ENCODE peak calls at places on chromosomes 13 and 19, in eight cellular contexts. One of them, this sample, is unnamed.

GRCh38 chr13:27270594-27271520 is at the start of gene RASL11A:
- DNase-seq in PC-9: peak
- DNase-seq in MM.1S: peak
- DNase-seq in HCT116: peak
- DNase-seq in fibroblast of lung: peak
- DNase-seq in DND-41: peak
- DNase-seq in mammary epithelial cell: peak
- DNase-seq in PC-3: peak
- DNase-seq in this sample: peak

GRCh38 chr13:28792992-28793391 is 27.1 kb upstream of the MTUS2 start:
- DNase-seq in PC-9: no peak
- DNase-seq in MM.1S: no peak
- DNase-seq in HCT116: no peak
- DNase-seq in fibroblast of lung: peak
- DNase-seq in DND-41: no peak
- DNase-seq in mammary epithelial cell: peak
- DNase-seq in PC-3: no peak
- DNase-seq in this sample: no peak

GRCh38 chr13:69857188-69857821 is 250.3 kb upstream of the ATXN8OS start:
- DNase-seq in PC-9: no peak
- DNase-seq in MM.1S: peak
- DNase-seq in HCT116: peak
- DNase-seq in fibroblast of lung: peak
- DNase-seq in DND-41: no peak
- DNase-seq in mammary epithelial cell: peak
- DNase-seq in PC-3: peak
- DNase-seq in this sample: peak

GRCh38 chr13:110501188-110501587 is 60.3 kb downstream of the RAB20 start:
- DNase-seq in PC-9: no peak
- DNase-seq in MM.1S: no peak
- DNase-seq in HCT116: no peak
- DNase-seq in fibroblast of lung: no peak
- DNase-seq in DND-41: no peak
- DNase-seq in mammary epithelial cell: no peak
- DNase-seq in PC-3: no peak
- DNase-seq in this sample: no peak

GRCh38 chr13:28529836-28530235 is 34.9 kb upstream of the FLT1 start:
- DNase-seq in PC-9: no peak
- DNase-seq in MM.1S: no peak
- DNase-seq in HCT116: no peak
- DNase-seq in fibroblast of lung: no peak
- DNase-seq in DND-41: no peak
- DNase-seq in mammary epithelial cell: no peak
- DNase-seq in PC-3: no peak
- DNase-seq in this sample: no peak

GRCh38 chr13:62473190-62473943 is 1057.7 kb upstream of the PCDH20 start:
- DNase-seq in PC-9: no peak
- DNase-seq in MM.1S: no peak
- DNase-seq in HCT116: no peak
- DNase-seq in fibroblast of lung: no peak
- DNase-seq in DND-41: no peak
- DNase-seq in mammary epithelial cell: no peak
- DNase-seq in PC-3: no peak
- DNase-seq in this sample: no peak

GRCh38 chr13:31896427-31896826 is 135.1 kb upstream of the FRY start:
- DNase-seq in PC-9: no peak
- DNase-seq in MM.1S: peak
- DNase-seq in HCT116: no peak
- DNase-seq in fibroblast of lung: peak
- DNase-seq in DND-41: peak
- DNase-seq in mammary epithelial cell: peak
- DNase-seq in PC-3: no peak
- DNase-seq in this sample: peak

GRCh38 chr19:8057545-8058270 is 5.1 kb downstream of the CCL25 start:
- DNase-seq in PC-9: no peak
- DNase-seq in MM.1S: no peak
- DNase-seq in HCT116: no peak
- DNase-seq in fibroblast of lung: no peak
- DNase-seq in DND-41: no peak
- DNase-seq in mammary epithelial cell: no peak
- DNase-seq in PC-3: no peak
- DNase-seq in this sample: no peak

GRCh38 chr13:113041293-113041690 is 64.3 kb upstream of the F7 start:
- DNase-seq in PC-9: no peak
- DNase-seq in MM.1S: no peak
- DNase-seq in HCT116: no peak
- DNase-seq in fibroblast of lung: no peak
- DNase-seq in DND-41: no peak
- DNase-seq in mammary epithelial cell: no peak
- DNase-seq in PC-3: no peak
- DNase-seq in this sample: no peak

GRCh38 chr13:94236876-94237275 is 242.6 kb downstream of the DCT start:
- DNase-seq in PC-9: no peak
- DNase-seq in MM.1S: no peak
- DNase-seq in HCT116: no peak
- DNase-seq in fibroblast of lung: no peak
- DNase-seq in DND-41: no peak
- DNase-seq in mammary epithelial cell: no peak
- DNase-seq in PC-3: no peak
- DNase-seq in this sample: no peak

GRCh38 chr13:21478881-21479808 is 20.0 kb upstream of the ZDHHC20 start:
- DNase-seq in PC-9: peak
- DNase-seq in MM.1S: peak
- DNase-seq in HCT116: peak
- DNase-seq in fibroblast of lung: peak
- DNase-seq in DND-41: peak
- DNase-seq in mammary epithelial cell: peak
- DNase-seq in PC-3: peak
- DNase-seq in this sample: peak

GRCh38 chr13:37340911-37341670 is 235.6 kb upstream of the CSNK1A1L start:
- DNase-seq in PC-9: no peak
- DNase-seq in MM.1S: no peak
- DNase-seq in HCT116: no peak
- DNase-seq in fibroblast of lung: no peak
- DNase-seq in DND-41: no peak
- DNase-seq in mammary epithelial cell: no peak
- DNase-seq in PC-3: no peak
- DNase-seq in this sample: no peak

GRCh38 chr19:4278926-4279529 is at the start of gene SHD:
- DNase-seq in PC-9: no peak
- DNase-seq in MM.1S: no peak
- DNase-seq in HCT116: no peak
- DNase-seq in fibroblast of lung: no peak
- DNase-seq in DND-41: no peak
- DNase-seq in mammary epithelial cell: no peak
- DNase-seq in PC-3: no peak
- DNase-seq in this sample: peak

GRCh38 chr19:38685666-38686529 is 38.4 kb downstream of the ACTN4 start:
- DNase-seq in PC-9: peak
- DNase-seq in MM.1S: peak
- DNase-seq in HCT116: peak
- DNase-seq in fibroblast of lung: peak
- DNase-seq in DND-41: no peak
- DNase-seq in mammary epithelial cell: peak
- DNase-seq in PC-3: peak
- DNase-seq in this sample: peak

GRCh38 chr19:15437355-15438123 is 12.2 kb downstream of the WIZ start:
- DNase-seq in PC-9: no peak
- DNase-seq in MM.1S: no peak
- DNase-seq in HCT116: no peak
- DNase-seq in fibroblast of lung: peak
- DNase-seq in DND-41: no peak
- DNase-seq in mammary epithelial cell: no peak
- DNase-seq in PC-3: no peak
- DNase-seq in this sample: no peak

GRCh38 chr13:75934889-75935288 is 298.8 kb downstream of the LMO7 start:
- DNase-seq in PC-9: no peak
- DNase-seq in MM.1S: no peak
- DNase-seq in HCT116: no peak
- DNase-seq in fibroblast of lung: peak
- DNase-seq in DND-41: no peak
- DNase-seq in mammary epithelial cell: peak
- DNase-seq in PC-3: peak
- DNase-seq in this sample: no peak

GRCh38 chr13:113639661-113640262 is 18.2 kb downstream of the ATP4B start:
- DNase-seq in PC-9: no peak
- DNase-seq in MM.1S: no peak
- DNase-seq in HCT116: no peak
- DNase-seq in fibroblast of lung: no peak
- DNase-seq in DND-41: no peak
- DNase-seq in mammary epithelial cell: no peak
- DNase-seq in PC-3: no peak
- DNase-seq in this sample: no peak

DNA sequence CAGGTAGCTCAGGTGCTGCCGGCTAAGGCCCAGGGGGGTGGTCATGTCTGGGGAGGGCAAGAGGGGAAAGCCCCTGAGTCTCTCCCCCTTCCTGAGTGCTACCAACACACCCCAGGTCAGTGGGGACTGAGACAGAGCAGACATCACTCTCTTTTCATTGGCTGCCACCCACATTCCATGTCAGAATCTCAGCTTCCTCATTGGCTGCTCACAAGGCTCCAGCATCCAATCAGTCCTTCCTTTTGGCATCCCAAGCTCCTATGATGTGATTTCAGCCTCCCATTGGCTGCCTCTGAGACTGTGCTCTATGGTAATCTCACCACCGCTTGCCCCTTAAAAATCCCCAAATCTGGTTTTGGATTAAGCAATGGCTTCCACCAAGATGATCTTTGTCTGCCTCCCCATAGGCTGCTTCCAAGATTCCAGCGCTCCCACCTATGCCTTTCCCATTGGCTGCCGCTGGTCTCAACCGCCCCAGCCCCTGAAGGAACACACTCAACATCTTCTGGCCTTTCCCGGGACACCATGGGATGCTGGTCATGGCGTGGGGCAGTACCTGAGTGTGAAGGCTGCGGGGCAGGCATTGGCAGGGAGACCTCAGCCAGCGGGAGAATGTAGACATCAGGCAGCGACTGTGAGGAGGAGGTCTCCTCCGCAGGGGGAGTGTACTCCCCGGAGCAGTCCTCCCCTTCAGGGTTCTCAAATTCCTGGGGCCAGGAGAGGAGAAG is 2.0 kb downstream of the LMTK3 start:
- DNase-seq in PC-9: no peak
- DNase-seq in MM.1S: no peak
- DNase-seq in HCT116: no peak
- DNase-seq in fibroblast of lung: no peak
- DNase-seq in DND-41: no peak
- DNase-seq in mammary epithelial cell: no peak
- DNase-seq in PC-3: no peak
- DNase-seq in this sample: peak
- H3K4me3 ChIP-seq in PC-9: no peak
- H3K4me3 ChIP-seq in MM.1S: no peak
- H3K4me3 ChIP-seq in HCT116: no peak
- H3K4me3 ChIP-seq in fibroblast of lung: no peak
- H3K4me3 ChIP-seq in DND-41: no peak
- H3K4me3 ChIP-seq in mammary epithelial cell: no peak
- H3K4me3 ChIP-seq in PC-3: no peak
- H3K4me3 ChIP-seq in this sample: no peak

DNA sequence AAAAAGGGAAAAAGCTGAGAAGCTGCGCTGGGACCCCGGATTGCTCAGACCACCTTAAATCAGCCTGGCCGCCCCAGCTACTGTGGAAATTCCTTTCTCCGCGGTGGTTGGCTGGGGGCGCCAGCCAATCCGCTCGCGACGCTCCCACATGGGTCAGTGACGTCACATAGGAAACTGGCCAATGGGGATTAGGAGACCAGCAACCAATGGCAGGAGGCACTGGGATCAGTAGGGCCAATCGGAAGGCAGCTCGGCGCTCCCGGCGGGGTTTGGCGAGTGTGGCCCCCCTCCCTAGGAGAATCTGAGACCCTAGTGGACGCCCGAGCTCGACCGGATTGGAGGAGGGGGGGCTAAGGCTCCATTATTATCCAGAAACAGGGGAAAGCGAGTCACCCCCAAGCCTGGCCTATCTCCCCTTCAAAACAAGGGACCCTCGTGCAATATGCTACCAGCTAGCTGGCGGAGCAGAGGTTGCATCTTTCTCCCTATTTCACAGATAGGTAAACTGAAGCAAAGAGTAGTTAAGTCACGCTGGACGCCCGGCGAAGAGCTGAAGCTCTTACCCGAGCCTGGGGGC is 6.5 kb upstream of the TLE2 start:
- DNase-seq in PC-9: peak
- DNase-seq in MM.1S: peak
- DNase-seq in HCT116: peak
- DNase-seq in fibroblast of lung: peak
- DNase-seq in DND-41: peak
- DNase-seq in mammary epithelial cell: peak
- DNase-seq in PC-3: peak
- DNase-seq in this sample: peak
- TF ChIP-seq EZH2 in PC-9: no peak
- TF ChIP-seq EZH2 in MM.1S: no peak
- TF ChIP-seq EZH2 in HCT116: no peak
- TF ChIP-seq EZH2 in fibroblast of lung: no peak
- TF ChIP-seq EZH2 in DND-41: no peak
- TF ChIP-seq EZH2 in mammary epithelial cell: no peak
- TF ChIP-seq EZH2 in PC-3: no peak
- TF ChIP-seq EZH2 in this sample: no peak

GRCh38 chr13:26254583-26255102 is 714 bp downstream of the CDK8 start:
- DNase-seq in PC-9: peak
- DNase-seq in MM.1S: peak
- DNase-seq in HCT116: no peak
- DNase-seq in fibroblast of lung: peak
- DNase-seq in DND-41: peak
- DNase-seq in mammary epithelial cell: peak
- DNase-seq in PC-3: peak
- DNase-seq in this sample: peak
- TF ChIP-seq CTCF in PC-9: no peak
- TF ChIP-seq CTCF in MM.1S: no peak
- TF ChIP-seq CTCF in HCT116: no peak
- TF ChIP-seq CTCF in fibroblast of lung: no peak
- TF ChIP-seq CTCF in DND-41: no peak
- TF ChIP-seq CTCF in mammary epithelial cell: no peak
- TF ChIP-seq CTCF in PC-3: no peak
- TF ChIP-seq CTCF in this sample: no peak

GRCh38 chr19:18430417-18431144 is 7.4 kb downstream of the ISYNA1 start:
- DNase-seq in PC-9: no peak
- DNase-seq in MM.1S: no peak
- DNase-seq in HCT116: no peak
- DNase-seq in fibroblast of lung: no peak
- DNase-seq in DND-41: no peak
- DNase-seq in mammary epithelial cell: no peak
- DNase-seq in PC-3: no peak
- DNase-seq in this sample: no peak

GRCh38 chr19:18428837-18429674 is 8.9 kb downstream of the ISYNA1 start:
- DNase-seq in PC-9: no peak
- DNase-seq in MM.1S: peak
- DNase-seq in HCT116: no peak
- DNase-seq in fibroblast of lung: peak
- DNase-seq in DND-41: peak
- DNase-seq in mammary epithelial cell: no peak
- DNase-seq in PC-3: no peak
- DNase-seq in this sample: peak

GRCh38 chr19:18428173-18428836 is 9.1 kb downstream of the SSBP4 start:
- DNase-seq in PC-9: no peak
- DNase-seq in MM.1S: no peak
- DNase-seq in HCT116: no peak
- DNase-seq in fibroblast of lung: no peak
- DNase-seq in DND-41: no peak
- DNase-seq in mammary epithelial cell: no peak
- DNase-seq in PC-3: no peak
- DNase-seq in this sample: no peak

GRCh38 chr19:18431351-18432197 is 6.4 kb downstream of the ISYNA1 start:
- DNase-seq in PC-9: no peak
- DNase-seq in MM.1S: no peak
- DNase-seq in HCT116: no peak
- DNase-seq in fibroblast of lung: no peak
- DNase-seq in DND-41: no peak
- DNase-seq in mammary epithelial cell: no peak
- DNase-seq in PC-3: no peak
- DNase-seq in this sample: no peak

GRCh38 chr19:18429717-18430416 is 8.1 kb downstream of the ISYNA1 start:
- DNase-seq in PC-9: no peak
- DNase-seq in MM.1S: no peak
- DNase-seq in HCT116: no peak
- DNase-seq in fibroblast of lung: no peak
- DNase-seq in DND-41: peak
- DNase-seq in mammary epithelial cell: no peak
- DNase-seq in PC-3: no peak
- DNase-seq in this sample: no peak
- H3K4me3 ChIP-seq in PC-9: no peak
- H3K4me3 ChIP-seq in MM.1S: peak
- H3K4me3 ChIP-seq in HCT116: no peak
- H3K4me3 ChIP-seq in fibroblast of lung: no peak
- H3K4me3 ChIP-seq in DND-41: peak
- H3K4me3 ChIP-seq in mammary epithelial cell: no peak
- H3K4me3 ChIP-seq in PC-3: no peak
- H3K4me3 ChIP-seq in this sample: peak

This sample was measured in neural progenitor cell.